ENCODE peak calls at places on chromosome 17, in ten cellular contexts. M, Y, K, D, T, X, L, O, Z and R are unnamed samples.

GRCh38 chr17:7572588-7573323 is 6.7 kb upstream of the CD68 start:
- DNase-seq in M (peak; percentile 99), K (peak; percentile 100), Z (peak; percentile 100), O (peak; percentile 99), T (peak; percentile 98), X (peak; percentile 100), Y (peak; percentile 100), L (peak; percentile 100), D (peak; percentile 100), R (peak; percentile 100)

GRCh38 chr17:50175035-50175788 is 9.4 kb downstream of the SGCA start:
- DNase-seq in L (no peak), D (no peak), X (no peak), O (no peak), M (peak; percentile 56), K (no peak), T (no peak), Y (peak; percentile 56), Z (no peak), R (no peak)

GRCh38 chr17:8365143-8365542 is 11.4 kb downstream of the KRABD2 start:
- DNase-seq in T (no peak), K (no peak), M (peak; percentile 76), D (no peak), O (no peak), X (no peak), Z (no peak), L (no peak), Y (no peak), R (no peak)

GRCh38 chr17:27760069-27760885 is 40.1 kb downstream of the NOS2 start:
- DNase-seq in X (peak; percentile 66), D (peak; percentile 58), T (peak; percentile 24), K (peak; percentile 86), Z (peak; percentile 39), M (peak; percentile 14), O (peak; percentile 70), Y (peak; percentile 81), L (peak; percentile 69), R (peak; percentile 94)

GRCh38 chr17:41549596-41550039 is 21.5 kb upstream of the KRT19 start:
- DNase-seq in X (no peak), M (peak; percentile 56), Z (no peak), Y (no peak), L (peak; percentile 78), T (no peak), D (no peak), K (peak; percentile 58), O (no peak), R (no peak)

GRCh38 chr17:50270430-50271172 is 3.7 kb upstream of the TMEM92 start:
- DNase-seq in D (no peak), K (peak; percentile 46), L (peak; percentile 19), Y (no peak), M (peak; percentile 81), O (no peak), Z (no peak), T (no peak), X (peak; percentile 7), R (peak; percentile 91)

GRCh38 chr17:7897773-7898172 is 9.2 kb downstream of the CHD3 start:
- DNase-seq in Y (no peak), D (peak; percentile 72), X (no peak), M (peak; percentile 77), O (peak; percentile 42), L (peak; percentile 27), T (no peak), K (no peak), Z (no peak), R (peak; percentile 67)

GRCh38 chr17:8673621-8674020 is 43.1 kb upstream of the MYH10 start:
- DNase-seq in M (peak; percentile 59), X (peak; percentile 47), L (no peak), O (peak; percentile 23), D (no peak), T (no peak), Z (no peak), Y (no peak), K (no peak), R (no peak)

GRCh38 chr17:35257080-35257701 is 14.3 kb downstream of the SLFN5 start:
- DNase-seq in O (peak; percentile 44), Z (peak; percentile 88), Y (no peak), L (peak; percentile 59), T (peak; percentile 59), D (peak; percentile 89), M (peak; percentile 41), X (peak; percentile 82), K (no peak), R (no peak)

GRCh38 chr17:41444186-41444585 is 3.4 kb upstream of the KRT38 start:
- DNase-seq in D (no peak), T (no peak), O (no peak), L (no peak), K (no peak), M (peak; percentile 28), Y (no peak), X (no peak), Z (no peak), R (no peak)

GRCh38 chr17:30271102-30271501 is 20.6 kb downstream of the BLMH start:
- DNase-seq in K (no peak), T (no peak), M (peak; percentile 64), X (no peak), Z (no peak), O (peak; percentile 74), L (no peak), Y (no peak), D (peak; percentile 40), R (no peak)

GRCh38 chr17:67125417-67125816 is 81.1 kb downstream of the CACNG1 start:
- DNase-seq in M (no peak), D (no peak), O (peak; percentile 13), Z (no peak), Y (no peak), L (no peak), T (no peak), X (no peak), K (no peak), R (no peak)

GRCh38 chr17:17151962-17152361 is 54.2 kb downstream of the PLD6 start:
- DNase-seq in D (peak; percentile 85), Z (peak; percentile 71), X (peak; percentile 77), K (peak; percentile 72), Y (peak; percentile 91), L (peak; percentile 63), M (peak; percentile 96), T (no peak), O (peak; percentile 97), R (peak; percentile 97)

GRCh38 chr17:38674013-38674748 is 576 bp downstream of the EPOP start:
- DNase-seq in D (peak; percentile 51), Z (no peak), X (peak; percentile 28), Y (peak; percentile 63), O (no peak), K (no peak), T (no peak), L (peak; percentile 22), M (no peak), R (no peak)

GRCh38 chr17:21194688-21195087 is 19.3 kb downstream of the TMEM11 start:
- DNase-seq in X (no peak), D (no peak), Z (peak; percentile 36), K (peak; percentile 81), O (peak; percentile 27), L (no peak), Y (no peak), M (peak; percentile 43), T (no peak), R (no peak)

GRCh38 chr17:17698869-17699351 is 17.7 kb downstream of the RAI1 start:
- DNase-seq in T (no peak), Y (no peak), X (no peak), O (peak; percentile 58), L (no peak), M (peak; percentile 41), K (peak; percentile 48), D (no peak), Z (no peak), R (no peak)

GRCh38 chr17:83136156-83136555 is 56.7 kb downstream of the METRNL start:
- DNase-seq in M (no peak), L (peak; percentile 2), O (no peak), X (no peak), K (peak; percentile 5), Y (no peak), D (no peak), Z (no peak), T (no peak), R (peak; percentile 72)

GRCh38 chr17:35171834-35172233 is 22.4 kb downstream of the SLC35G3 start:
- DNase-seq in M (peak; percentile 32), L (no peak), X (no peak), T (no peak), O (no peak), K (no peak), D (no peak), Y (no peak), Z (no peak), R (no peak)

GRCh38 chr17:73101031-73101430 is 8.5 kb upstream of the SLC39A11 start:
- DNase-seq in M (no peak), D (no peak), K (no peak), T (no peak), L (no peak), O (no peak), Z (no peak), X (no peak), Y (no peak), R (peak; percentile 84)

GRCh38 chr17:76528528-76529223 is 8.8 kb downstream of the CYGB start:
- DNase-seq in D (no peak), Y (peak; percentile 78), K (peak; percentile 57), Z (no peak), L (no peak), O (no peak), M (peak; percentile 28), X (no peak), T (no peak), R (no peak)
- TF ChIP-seq CTCF in D (peak; percentile 17), Y (peak; percentile 6), K (no peak), Z (no peak), L (no peak), O (no peak), M (peak; percentile 20), X (no peak), T (peak; percentile 17), R (no peak)

GRCh38 chr17:15341385-15341849 is at the start of gene TEKT3:
- DNase-seq in O (peak; percentile 79), L (peak; percentile 89), T (no peak), D (peak; percentile 81), Z (peak; percentile 37), K (peak; percentile 91), M (peak; percentile 55), X (peak; percentile 86), Y (peak; percentile 93), R (peak; percentile 78)
- TF ChIP-seq POLR2A in O (no peak), L (no peak), T (no peak), D (no peak), Z (no peak), K (no peak), M (no peak), X (no peak), Y (no peak), R (no peak)

DNA sequence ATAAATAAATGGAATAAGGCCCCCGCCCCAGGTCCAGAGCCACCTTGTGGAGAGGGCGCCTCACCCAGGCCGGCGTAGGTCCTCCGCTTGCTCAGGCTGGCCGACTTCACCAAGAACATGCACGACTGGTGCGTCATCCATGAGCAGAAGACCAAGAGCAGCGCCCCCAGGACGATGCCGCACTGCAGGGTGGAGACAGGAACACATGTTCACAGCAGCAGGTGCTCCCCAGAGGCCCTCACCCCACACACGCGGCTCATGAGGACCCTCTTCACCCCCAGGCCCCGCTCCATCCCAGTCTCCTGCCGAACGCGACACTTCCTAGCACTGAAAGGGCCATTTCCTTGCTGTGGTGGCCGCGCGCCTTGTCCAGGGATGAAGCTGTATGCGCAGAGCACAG is 5.5 kb downstream of the SLC38A10 start:
- DNase-seq in X (no peak), Z (no peak), T (no peak), M (no peak), L (no peak), O (no peak), K (no peak), D (no peak), Y (peak; percentile 47), R (no peak)
- TF ChIP-seq CTCF in X (no peak), Z (no peak), T (no peak), M (no peak), L (no peak), O (no peak), K (no peak), D (no peak), Y (no peak), R (no peak)

GRCh38 chr17:76353599-76354316 is at the start of gene PRPSAP1:
- DNase-seq in X (peak; percentile 91), L (peak; percentile 88), K (peak; percentile 94), M (peak; percentile 87), D (peak; percentile 95), O (peak; percentile 87), T (peak; percentile 93), Y (peak; percentile 92), Z (peak; percentile 89), R (peak; percentile 96)
- TF ChIP-seq POLR2A in X (peak; percentile 94), L (peak; percentile 91), K (peak; percentile 40), M (peak; percentile 93), D (peak; percentile 98), O (peak; percentile 82), T (peak; percentile 97), Y (peak; percentile 36), Z (peak; percentile 86), R (no peak)